ENCODE peak calls at places on chromosomes 4 and X, in seven cellular contexts. Q is Peyer's patch, X is GM12865, U is PC-3, M is ovary, H is ascending aorta, O is AG09309. W is an unnamed sample.

GRCh38 chr4:138115053-138115452 is 127.1 kb downstream of the SLC7A11 start:
- DNase-seq in Q (no peak), X (no peak), U (no peak), M (no peak), H (no peak), O (no peak), W (no peak)

GRCh38 chrX:152904151-152905080 is 6.5 kb downstream of the ZNF185 start:
- DNase-seq in Q (peak; percentile 64), X (peak; percentile 23), U (peak; percentile 60), M (peak; percentile 51), H (no peak), O (peak; percentile 13), W (no peak)

GRCh38 chr4:38154681-38155588 is 194.7 kb downstream of the PTTG2 start:
- DNase-seq in Q (peak; percentile 77), X (no peak), U (no peak), M (no peak), H (no peak), O (no peak), W (no peak)

GRCh38 chr4:175986-176385 is 51.7 kb downstream of the ZNF718 start:
- DNase-seq in Q (no peak), X (no peak), U (no peak), M (no peak), H (no peak), O (no peak), W (no peak)

GRCh38 chr4:110486226-110486625 is 10.3 kb downstream of the ENPEP start:
- DNase-seq in Q (no peak), X (no peak), U (no peak), M (no peak), H (no peak), O (no peak), W (no peak)

GRCh38 chr4:125045311-125045710 is 269.4 kb upstream of the FAT4 start:
- DNase-seq in Q (no peak), X (no peak), U (no peak), M (no peak), H (no peak), O (no peak), W (no peak)

GRCh38 chrX:37378399-37378798 is 29.2 kb downstream of the PRRG1 start:
- DNase-seq in Q (no peak), X (no peak), U (no peak), M (no peak), H (no peak), O (no peak), W (no peak)

GRCh38 chrX:23008431-23009099 is 8.8 kb downstream of the DDX53 start:
- DNase-seq in Q (no peak), X (peak; percentile 9), U (peak; percentile 62), M (no peak), H (no peak), O (no peak), W (no peak)

GRCh38 chr4:169841776-169842175 is 84.0 kb upstream of the HPF1 start:
- DNase-seq in Q (no peak), X (no peak), U (no peak), M (no peak), H (no peak), O (no peak), W (no peak)

GRCh38 chr4:139144161-139144859 is 32.7 kb downstream of the ELF2 start:
- DNase-seq in Q (peak; percentile 63), X (no peak), U (peak; percentile 28), M (peak; percentile 40), H (no peak), O (peak; percentile 11), W (peak; percentile 34)

GRCh38 chr4:13821522-13821921 is 194.0 kb upstream of the BOD1L1 start:
- DNase-seq in Q (no peak), X (no peak), U (peak; percentile 34), M (no peak), H (no peak), O (no peak), W (no peak)

GRCh38 chr4:181646864-181647263 is 596.3 kb upstream of the TENM3 start:
- DNase-seq in Q (no peak), X (no peak), U (no peak), M (no peak), H (no peak), O (no peak), W (no peak)

GRCh38 chrX:112840382-112841113 is at the start of gene AMOT:
- DNase-seq in Q (peak; percentile 89), X (peak; percentile 53), U (peak; percentile 41), M (peak; percentile 81), H (peak; percentile 16), O (no peak), W (peak; percentile 26)

GRCh38 chrX:107710617-107711391 is 64.8 kb downstream of the TSC22D3 start:
- DNase-seq in Q (peak; percentile 80), X (peak; percentile 91), U (peak; percentile 90), M (peak; percentile 47), H (peak; percentile 49), O (peak; percentile 81), W (no peak)

GRCh38 chr4:40316782-40317635 is 18.1 kb upstream of the CHRNA9 start:
- DNase-seq in Q (peak; percentile 82), X (peak; percentile 88), U (peak; percentile 82), M (peak; percentile 60), H (no peak), O (peak; percentile 93), W (no peak)

GRCh38 chr4:10023050-10023419 is 1.7 kb upstream of the SLC2A9 start:
- DNase-seq in Q (peak; percentile 46), X (no peak), U (no peak), M (no peak), H (no peak), O (no peak), W (no peak)

GRCh38 chr4:140260227-140260626 is 106.2 kb upstream of the MAML3 start:
- DNase-seq in Q (no peak), X (no peak), U (peak; percentile 85), M (no peak), H (no peak), O (no peak), W (no peak)

GRCh38 chr4:8191136-8191747 is 7.8 kb upstream of the SH3TC1 start:
- DNase-seq in Q (peak; percentile 71), X (peak; percentile 85), U (peak; percentile 62), M (peak; percentile 57), H (peak; percentile 67), O (no peak), W (no peak)

GRCh38 chrX:65581661-65582339 is 47.2 kb upstream of the LAS1L start:
- DNase-seq in Q (peak; percentile 83), X (peak; percentile 77), U (peak; percentile 85), M (peak; percentile 53), H (no peak), O (peak; percentile 11), W (peak; percentile 35)

GRCh38 chr4:152992027-152992426 is 55.9 kb downstream of the FHDC1 start:
- DNase-seq in Q (peak; percentile 58), X (no peak), U (peak; percentile 24), M (no peak), H (no peak), O (no peak), W (no peak)

GRCh38 chrX:106484233-106484632 is 127.5 kb upstream of the RADX start:
- DNase-seq in Q (no peak), X (peak; percentile 77), U (no peak), M (no peak), H (no peak), O (no peak), W (no peak)

GRCh38 chrX:151737494-151737893 is 2.9 kb downstream of the CNGA2 start:
- DNase-seq in Q (no peak), X (no peak), U (no peak), M (no peak), H (no peak), O (no peak), W (no peak)

GRCh38 chrX:151736685-151737084 is 2.1 kb downstream of the CNGA2 start:
- DNase-seq in Q (no peak), X (no peak), U (no peak), M (no peak), H (no peak), O (no peak), W (no peak)

GRCh38 chrX:151735219-151735618 is 673 bp downstream of the CNGA2 start:
- DNase-seq in Q (peak; percentile 2), X (no peak), U (no peak), M (no peak), H (no peak), O (no peak), W (no peak)

GRCh38 chrX:151738751-151739150 is 4.2 kb downstream of the CNGA2 start:
- DNase-seq in Q (no peak), X (no peak), U (no peak), M (no peak), H (no peak), O (no peak), W (no peak)

DNA sequence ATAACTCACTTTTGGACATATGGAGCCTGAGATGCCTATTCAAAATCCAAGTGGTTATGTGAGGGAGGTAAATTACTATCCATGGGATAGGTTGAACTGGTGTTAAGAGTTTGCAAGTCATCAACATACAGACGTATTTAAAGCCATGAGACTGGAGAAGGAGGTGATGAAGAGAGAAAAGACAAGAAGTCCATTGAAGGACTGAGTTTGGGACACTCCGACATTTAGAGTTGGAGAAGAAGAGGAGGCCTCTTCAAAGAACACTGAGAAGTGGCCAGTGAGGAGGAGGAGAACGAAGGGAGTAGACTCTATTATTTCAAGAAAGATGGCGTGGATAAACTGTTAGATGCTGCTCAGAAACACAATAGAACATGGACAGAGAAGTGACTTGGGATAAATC is at the start of gene CNGA2:
- DNase-seq in Q (no peak), X (no peak), U (no peak), M (no peak), H (no peak), O (no peak), W (no peak)
- TF ChIP-seq CTCF in Q (no peak), X (no peak), U (no peak), M (no peak), H (no peak), O (no peak), W (no peak)

GRCh38 chrX:85114776-85115175 is 111.1 kb downstream of the APOOL start:
- DNase-seq in Q (no peak), X (no peak), U (peak; percentile 6), M (no peak), H (no peak), O (no peak), W (no peak)
- TF ChIP-seq CTCF in Q (no peak), X (no peak), U (no peak), M (no peak), H (no peak), O (no peak), W (no peak)

DNA sequence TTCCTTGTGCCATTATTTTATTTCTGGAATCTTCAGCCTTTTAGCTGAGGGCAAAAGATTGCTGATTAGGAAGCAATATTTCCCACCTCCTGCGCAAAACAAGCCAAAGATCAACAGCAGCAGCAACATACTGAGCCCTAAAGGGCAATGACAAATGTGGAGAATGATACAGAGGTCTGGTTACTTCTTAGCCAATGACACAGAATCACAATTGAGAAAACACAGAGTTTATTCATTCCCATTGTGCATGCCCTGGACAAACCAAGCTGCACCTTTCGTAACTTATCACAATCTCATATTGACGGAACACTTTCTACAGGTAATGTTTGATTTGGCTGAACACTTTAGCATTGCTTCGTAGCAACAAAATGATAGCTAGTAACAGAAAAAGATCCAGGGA is 13.4 kb downstream of the F9 start:
- DNase-seq in Q (no peak), X (no peak), U (no peak), M (no peak), H (no peak), O (no peak), W (no peak)
- TF ChIP-seq CTCF in Q (no peak), X (no peak), U (no peak), M (no peak), H (no peak), O (no peak), W (no peak)

DNA sequence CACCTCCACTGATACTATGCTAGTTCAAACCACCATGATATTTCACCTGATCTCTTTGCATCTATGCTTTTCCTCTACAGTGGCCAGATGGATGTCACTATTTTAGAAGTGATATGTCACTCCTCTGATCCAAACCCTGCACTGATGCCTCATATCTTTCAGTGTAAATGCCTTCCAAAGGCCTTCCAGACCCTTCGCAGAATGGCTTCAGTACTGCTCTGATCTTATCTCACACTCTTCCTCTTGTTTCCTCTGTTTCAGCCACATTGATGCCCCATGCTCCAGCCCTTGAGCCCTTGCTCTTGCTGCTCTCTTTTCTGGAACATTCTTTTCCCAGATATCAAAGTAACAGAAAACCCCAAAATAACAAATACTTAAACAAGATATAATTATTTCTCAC is 17.9 kb downstream of the MID1IP1 start:
- DNase-seq in Q (no peak), X (no peak), U (no peak), M (no peak), H (no peak), O (no peak), W (no peak)
- TF ChIP-seq CTCF in Q (no peak), X (no peak), U (no peak), M (no peak), H (no peak), O (no peak), W (no peak)